ENCODE peak calls at places on chromosomes 5 and 9, in seven cellular contexts. W, H, J, K, A, G and B are unnamed samples.

GRCh38 chr5:139094154-139095131 is 103.7 kb downstream of the SIL1 start:
- DNase-seq in W (no peak), H (no peak), J (peak), K (no peak), A (no peak), G (no peak), B (no peak)

GRCh38 chr5:168353216-168353957 is 61.9 kb downstream of the WWC1 start:
- DNase-seq in W (no peak), H (no peak), J (no peak), K (no peak), A (no peak), G (no peak), B (no peak)

GRCh38 chr9:129458663-129459549 is 162.0 kb downstream of the C9orf50 start:
- DNase-seq in W (no peak), H (no peak), J (peak), K (no peak), A (peak), G (peak), B (peak)

GRCh38 chr9:94726495-94727191 is at the start of gene AOPEP:
- DNase-seq in W (peak), H (peak), J (peak), K (peak), A (peak), G (peak), B (peak)

GRCh38 chr5:72366324-72366976 is 46.3 kb downstream of the PTCD2 start:
- DNase-seq in W (peak), H (peak), J (peak), K (peak), A (peak), G (peak), B (peak)

GRCh38 chr5:179407191-179408175 is 62.2 kb upstream of the ADAMTS2 start:
- DNase-seq in W (peak), H (no peak), J (no peak), K (no peak), A (no peak), G (no peak), B (peak)

GRCh38 chr9:137305060-137305787 is 3.2 kb upstream of the NRARP start:
- DNase-seq in W (no peak), H (peak), J (peak), K (no peak), A (no peak), G (peak), B (peak)

GRCh38 chr5:107893642-107894041 is 222.9 kb upstream of the EFNA5 start:
- DNase-seq in W (no peak), H (no peak), J (no peak), K (peak), A (no peak), G (no peak), B (no peak)

GRCh38 chr9:94554439-94555331 is at the start of gene PCAT7:
- DNase-seq in W (no peak), H (peak), J (peak), K (peak), A (peak), G (peak), B (peak)

GRCh38 chr5:56530739-56531138 is 284.6 kb upstream of the MAP3K1 start:
- DNase-seq in W (no peak), H (no peak), J (no peak), K (no peak), A (no peak), G (no peak), B (no peak)

GRCh38 chr9:136658849-136659535 is 3.7 kb upstream of the EGFL7 start:
- DNase-seq in W (no peak), H (no peak), J (no peak), K (no peak), A (no peak), G (no peak), B (no peak)

GRCh38 chr9:128724744-128725211 is 851 bp upstream of the ZDHHC12 start:
- DNase-seq in W (peak), H (peak), J (peak), K (peak), A (peak), G (peak), B (peak)

GRCh38 chr5:5537426-5537825 is 114.9 kb downstream of the ICE1 start:
- DNase-seq in W (no peak), H (no peak), J (no peak), K (no peak), A (no peak), G (no peak), B (no peak)

GRCh38 chr5:154197801-154198461 is 7.4 kb downstream of the GALNT10 start:
- DNase-seq in W (no peak), H (no peak), J (no peak), K (no peak), A (no peak), G (no peak), B (no peak)

GRCh38 chr9:96453625-96454024 is 3.7 kb downstream of the HABP4 start:
- DNase-seq in W (peak), H (no peak), J (peak), K (no peak), A (peak), G (no peak), B (no peak)

GRCh38 chr5:135236951-135237791 is 161.9 kb downstream of the MACROH2A1 start:
- DNase-seq in W (peak), H (no peak), J (no peak), K (no peak), A (peak), G (peak), B (peak)

GRCh38 chr9:124000161-124000783 is 11.3 kb upstream of the LHX2 start:
- DNase-seq in W (no peak), H (no peak), J (no peak), K (no peak), A (no peak), G (peak), B (peak)

GRCh38 chr5:13780081-13780480 is 164.4 kb downstream of the DNAH5 start:
- DNase-seq in W (no peak), H (no peak), J (no peak), K (no peak), A (no peak), G (no peak), B (no peak)

GRCh38 chr5:178383301-178383918 is 150.8 kb upstream of the PHYKPL start:
- DNase-seq in W (no peak), H (no peak), J (no peak), K (no peak), A (no peak), G (no peak), B (no peak)

GRCh38 chr5:3684118-3684517 is 88.5 kb downstream of the IRX1 start:
- DNase-seq in W (no peak), H (no peak), J (no peak), K (no peak), A (no peak), G (no peak), B (no peak)

GRCh38 chr5:168432903-168433302 is 53.4 kb upstream of the RARS1 start:
- DNase-seq in W (no peak), H (no peak), J (no peak), K (no peak), A (no peak), G (no peak), B (no peak)

GRCh38 chr5:73039082-73039481 is 81.3 kb upstream of the TMEM171 start:
- DNase-seq in W (no peak), H (no peak), J (peak), K (no peak), A (no peak), G (no peak), B (peak)

GRCh38 chr5:83767409-83767992 is 46.8 kb upstream of the HAPLN1 start:
- DNase-seq in W (no peak), H (peak), J (peak), K (peak), A (no peak), G (no peak), B (no peak)

GRCh38 chr5:1985781-1986180 is 103.1 kb upstream of the IRX4 start:
- DNase-seq in W (no peak), H (no peak), J (no peak), K (no peak), A (no peak), G (no peak), B (no peak)

GRCh38 chr5:111075520-111075919 is 4.0 kb downstream of the TSLP start:
- DNase-seq in W (no peak), H (no peak), J (no peak), K (peak), A (no peak), G (no peak), B (no peak)

GRCh38 chr5:89869346-89869745 is 540.2 kb downstream of the CETN3 start:
- DNase-seq in W (no peak), H (no peak), J (no peak), K (no peak), A (no peak), G (no peak), B (no peak)

GRCh38 chr5:76943006-76943405 is 9.8 kb upstream of the CRHBP start:
- DNase-seq in W (no peak), H (no peak), J (no peak), K (no peak), A (no peak), G (no peak), B (no peak)

GRCh38 chr9:109117856-109118801 is 1.6 kb downstream of the TMEM245 start:
- DNase-seq in W (peak), H (no peak), J (peak), K (no peak), A (peak), G (peak), B (no peak)

GRCh38 chr9:122350577-122351355 is 20.1 kb upstream of the PTGS1 start:
- DNase-seq in W (peak), H (peak), J (peak), K (peak), A (peak), G (peak), B (peak)

GRCh38 chr5:78548216-78548615 is 100.4 kb downstream of the LHFPL2 start:
- DNase-seq in W (no peak), H (no peak), J (no peak), K (no peak), A (no peak), G (no peak), B (no peak)

GRCh38 chr9:15373881-15374280 is 48.8 kb upstream of the SNAPC3 start:
- DNase-seq in W (no peak), H (no peak), J (no peak), K (no peak), A (no peak), G (no peak), B (no peak)

GRCh38 chr5:68376931-68377330 is 161.4 kb downstream of the PIK3R1 start:
- DNase-seq in W (no peak), H (no peak), J (no peak), K (no peak), A (no peak), G (no peak), B (no peak)
- H3K27ac ChIP-seq in W (no peak), H (no peak), J (no peak), K (no peak), A (no peak), G (no peak), B (no peak)

GRCh38 chr5:131589510-131590348 is 45.3 kb downstream of the RAPGEF6 start:
- DNase-seq in W (no peak), H (peak), J (peak), K (peak), A (no peak), G (peak), B (peak)
- H3K27ac ChIP-seq in W (no peak), H (no peak), J (no peak), K (no peak), A (no peak), G (no peak), B (no peak)

DNA sequence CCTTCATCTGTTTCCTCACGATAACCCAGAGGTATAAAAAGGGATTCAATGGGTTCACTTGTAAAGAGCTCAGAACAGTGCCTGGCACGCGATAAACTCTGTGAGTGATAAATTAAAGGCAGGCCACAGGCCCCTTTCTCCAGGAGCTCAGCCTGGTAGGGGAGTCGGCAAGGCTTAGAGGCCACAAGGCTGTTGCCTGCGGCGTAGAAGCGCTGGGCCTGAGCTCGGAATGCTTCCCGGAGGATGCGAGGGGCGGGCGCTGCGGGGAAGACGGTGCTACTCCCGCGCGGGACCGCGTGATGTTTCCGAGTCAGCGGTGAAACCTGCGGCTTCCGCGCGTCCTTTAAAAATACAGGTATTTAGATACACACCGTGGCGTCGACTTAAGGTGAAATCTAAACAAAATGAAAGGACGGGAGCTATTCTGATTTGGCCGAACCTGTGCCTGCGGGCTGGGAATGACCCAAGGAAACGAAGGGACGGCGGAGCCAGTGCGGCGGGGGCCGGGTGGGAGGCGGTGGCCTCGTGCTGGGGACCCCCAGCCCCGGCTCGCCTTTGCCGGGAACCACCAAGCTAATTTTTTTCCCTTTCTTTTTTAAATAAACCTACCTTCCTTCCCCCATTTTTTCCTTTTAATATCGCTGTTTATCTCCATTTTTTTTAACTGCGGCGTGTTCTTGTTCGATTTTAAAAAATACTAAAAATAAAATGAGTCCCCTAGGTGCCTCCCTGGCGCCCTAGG is 6.2 kb downstream of the NKX2-5 start:
- DNase-seq in W (no peak), H (no peak), J (no peak), K (no peak), A (peak), G (no peak), B (peak)
- H3K27ac ChIP-seq in W (peak), H (no peak), J (no peak), K (no peak), A (no peak), G (no peak), B (no peak)

GRCh38 chr9:131405429-131405828 is 11.5 kb downstream of the PRRC2B start:
- DNase-seq in W (peak), H (no peak), J (no peak), K (no peak), A (no peak), G (no peak), B (peak)
- H3K27ac ChIP-seq in W (peak), H (peak), J (peak), K (no peak), A (no peak), G (no peak), B (peak)

DNA sequence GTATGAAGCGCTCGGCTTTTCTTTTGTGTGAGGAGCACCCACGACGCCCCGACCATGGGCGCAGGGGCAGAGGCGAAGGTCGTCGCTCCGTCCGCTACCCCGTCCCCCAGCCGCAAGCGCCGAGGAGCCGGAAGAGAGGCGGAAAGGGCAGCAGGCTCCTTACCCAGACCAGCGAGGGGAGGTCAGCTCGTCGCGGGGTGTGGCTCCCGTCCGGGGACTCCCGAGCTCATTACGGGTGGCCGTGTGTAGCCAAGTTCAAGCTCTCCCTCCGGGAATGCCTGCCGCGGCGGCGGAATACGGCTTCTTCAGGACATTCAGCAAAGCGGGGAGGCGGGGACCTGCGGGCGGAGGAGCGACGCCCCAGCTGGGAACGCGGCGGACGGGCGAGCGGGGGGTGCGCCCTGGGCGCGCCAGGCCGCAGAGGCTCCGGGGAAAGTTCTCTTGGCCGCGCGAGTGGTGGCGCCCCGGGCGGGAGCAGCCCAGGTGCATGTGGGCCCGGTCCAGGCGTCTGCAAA is 576 bp upstream of the EPB41L4A start:
- DNase-seq in W (peak), H (peak), J (no peak), K (peak), A (peak), G (peak), B (peak)
- H3K27ac ChIP-seq in W (peak), H (no peak), J (no peak), K (peak), A (peak), G (no peak), B (peak)

GRCh38 chr9:131409458-131409992 is 15.6 kb downstream of the PRRC2B start:
- DNase-seq in W (no peak), H (no peak), J (no peak), K (no peak), A (no peak), G (no peak), B (no peak)
- H3K27ac ChIP-seq in W (peak), H (no peak), J (no peak), K (no peak), A (no peak), G (no peak), B (peak)

GRCh38 chr5:140324041-140324833 is 21.3 kb upstream of the PFDN1 start:
- DNase-seq in W (no peak), H (no peak), J (no peak), K (no peak), A (no peak), G (no peak), B (peak)

GRCh38 chr5:140325486-140325885 is 20.9 kb downstream of the HBEGF start:
- DNase-seq in W (no peak), H (no peak), J (no peak), K (no peak), A (no peak), G (no peak), B (no peak)

GRCh38 chr5:140322751-140323731 is 20.1 kb upstream of the PFDN1 start:
- DNase-seq in W (no peak), H (no peak), J (no peak), K (no peak), A (peak), G (no peak), B (peak)

GRCh38 chr5:140327589-140327988 is 18.8 kb downstream of the HBEGF start:
- DNase-seq in W (no peak), H (peak), J (peak), K (no peak), A (no peak), G (no peak), B (no peak)

GRCh38 chr5:140324834-140325195 is 21.6 kb downstream of the HBEGF start:
- DNase-seq in W (no peak), H (no peak), J (no peak), K (no peak), A (no peak), G (no peak), B (no peak)
- H3K27ac ChIP-seq in W (no peak), H (no peak), J (no peak), K (no peak), A (no peak), G (no peak), B (no peak)

GRCh38 chr5:141492168-141492885 is 3.4 kb downstream of the PCDHGC5 start:
- DNase-seq in W (no peak), H (no peak), J (no peak), K (no peak), A (no peak), G (no peak), B (peak)

GRCh38 chr5:141493500-141494422 is 4.9 kb downstream of the PCDHGC5 start:
- DNase-seq in W (no peak), H (no peak), J (no peak), K (no peak), A (no peak), G (no peak), B (peak)

GRCh38 chr5:141496038-141496437 is 7.2 kb downstream of the PCDHGC5 start:
- DNase-seq in W (no peak), H (no peak), J (no peak), K (no peak), A (peak), G (no peak), B (peak)

GRCh38 chr5:141494761-141495455 is 6.0 kb downstream of the PCDHGC5 start:
- DNase-seq in W (no peak), H (no peak), J (no peak), K (no peak), A (peak), G (no peak), B (peak)

DNA sequence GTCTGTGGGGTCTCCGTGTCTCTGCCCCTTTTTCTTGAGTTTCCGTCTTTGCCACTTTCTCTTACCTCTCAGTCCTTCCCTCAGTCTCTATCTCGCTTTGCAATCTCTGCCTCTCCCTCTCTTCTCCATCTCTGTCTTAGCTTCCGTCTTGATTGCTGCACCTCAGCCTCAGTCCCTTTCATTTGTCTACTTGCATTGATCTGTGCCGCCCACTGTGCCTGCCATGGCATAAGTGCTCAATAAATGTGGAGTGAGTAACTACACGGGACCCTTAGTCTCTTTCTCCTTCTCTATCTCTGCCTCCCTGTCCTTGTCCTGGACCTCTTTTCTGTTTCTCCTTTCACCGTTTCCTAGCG is 6.6 kb downstream of the PCDHGC5 start:
- DNase-seq in W (no peak), H (no peak), J (no peak), K (no peak), A (no peak), G (no peak), B (no peak)
- H3K27ac ChIP-seq in W (no peak), H (peak), J (no peak), K (no peak), A (no peak), G (no peak), B (peak)

DNA sequence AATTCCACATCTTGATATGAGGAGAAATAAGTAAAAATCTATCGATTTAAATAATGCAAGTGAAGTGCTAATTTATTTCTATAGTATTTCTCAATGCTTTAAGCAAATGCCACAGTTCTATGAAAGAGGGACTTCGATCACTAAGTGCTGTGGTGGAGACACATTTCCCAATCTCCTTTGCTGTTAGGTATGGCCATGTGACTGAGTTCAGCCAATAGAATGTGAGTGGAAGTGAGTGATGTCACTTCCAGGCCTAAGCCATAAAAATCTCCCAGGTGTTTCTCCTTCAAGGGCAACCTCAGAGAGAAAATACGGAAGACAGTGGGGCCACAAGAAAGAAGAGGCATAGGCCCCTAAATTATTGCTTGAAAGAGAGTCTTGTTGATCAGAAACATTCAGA is 100.3 kb upstream of the ANKH start:
- DNase-seq in W (no peak), H (no peak), J (no peak), K (no peak), A (no peak), G (no peak), B (no peak)
- H3K27ac ChIP-seq in W (no peak), H (no peak), J (no peak), K (no peak), A (no peak), G (no peak), B (no peak)